ENCODE peak calls at places on chromosomes 3 and 15, in four cellular contexts. W is sigmoid colon, R is neural crest cell, O is H54. A is an unnamed sample.

GRCh38 chr15:39786444-39787056 is 3.9 kb upstream of the FSIP1 start:
- DNase-seq in O (no peak), R (no peak), W (no peak), A (peak; percentile 34)

GRCh38 chr15:41258706-41259471 is 27.8 kb downstream of the CHP1 start:
- DNase-seq in R (no peak), W (no peak), O (no peak), A (no peak)

GRCh38 chr3:50430186-50430585 is 70.9 kb upstream of the TMEM115 start:
- DNase-seq in W (no peak), R (no peak), O (no peak), A (no peak)

GRCh38 chr15:64251121-64251520 is 88.3 kb upstream of the PPIB start:
- DNase-seq in W (no peak), R (no peak), O (no peak), A (no peak)

GRCh38 chr3:154214320-154214719 is 93.1 kb downstream of the ARHGEF26 start:
- DNase-seq in O (peak; percentile 7), W (no peak), R (no peak), A (no peak)

GRCh38 chr3:60325610-60326181 is 925.6 kb downstream of the FHIT start:
- DNase-seq in O (no peak), W (no peak), R (no peak), A (no peak)

GRCh38 chr3:33914731-33915389 is 116.4 kb downstream of the PDCD6IP start:
- DNase-seq in O (no peak), R (no peak), W (no peak), A (no peak)

GRCh38 chr3:20511863-20512262 is 325.9 kb upstream of the SGO1 start:
- DNase-seq in R (no peak), W (no peak), O (peak; percentile 10), A (peak; percentile 35)

GRCh38 chr3:27387625-27388024 is 18.4 kb upstream of the NEK10 start:
- DNase-seq in R (no peak), W (peak; percentile 71), O (no peak), A (no peak)

GRCh38 chr15:58267026-58267425 is 128.8 kb downstream of the AQP9 start:
- DNase-seq in O (no peak), W (no peak), R (no peak), A (no peak)

GRCh38 chr3:33063651-33064051 is 33.3 kb downstream of the GLB1 start:
- DNase-seq in O (no peak), R (no peak), W (no peak), A (no peak)